ENCODE peak calls at places on chromosomes 12 and 14, in five cellular contexts. W, L, C, M and P are unnamed samples.

GRCh38 chr14:90409209-90409730 is 12.4 kb downstream of the CALM1 start:
- DNase-seq in W (peak), L (no peak), C (no peak), M (no peak), P (peak)

GRCh38 chr12:3634348-3634747 is 118.6 kb downstream of the CRACR2A start:
- DNase-seq in W (no peak), L (no peak), C (no peak), M (no peak), P (no peak)

GRCh38 chr12:105382771-105383632 is 52.5 kb downstream of the C12orf75 start:
- DNase-seq in W (peak), L (peak), C (no peak), M (peak), P (no peak)

GRCh38 chr14:33839193-33840076 is 111.4 kb downstream of the EGLN3 start:
- DNase-seq in W (peak), L (peak), C (peak), M (no peak), P (no peak)

GRCh38 chr12:23002381-23002780 is 377.4 kb downstream of the ETNK1 start:
- DNase-seq in W (no peak), L (no peak), C (no peak), M (no peak), P (no peak)

GRCh38 chr12:83015390-83016225 is 328.9 kb downstream of the TMTC2 start:
- DNase-seq in W (peak), L (no peak), C (peak), M (no peak), P (peak)

GRCh38 chr12:71846322-71846940 is 6.9 kb downstream of the TBC1D15 start:
- DNase-seq in W (peak), L (no peak), C (no peak), M (no peak), P (no peak)

GRCh38 chr12:6772729-6773661 is 675 bp downstream of the LAG3 start:
- DNase-seq in W (no peak), L (no peak), C (no peak), M (no peak), P (no peak)

GRCh38 chr12:110039085-110039807 is 9.1 kb downstream of the C12orf76 start:
- DNase-seq in W (peak), L (no peak), C (peak), M (no peak), P (no peak)

GRCh38 chr12:100221523-100221922 is 20.9 kb downstream of the ACTR6 start:
- DNase-seq in W (no peak), L (no peak), C (no peak), M (no peak), P (no peak)

GRCh38 chr12:89815225-89815624 is 106.6 kb upstream of the ATP2B1 start:
- DNase-seq in W (no peak), L (no peak), C (no peak), M (no peak), P (no peak)

GRCh38 chr12:47249719-47250506 is 170.2 kb upstream of the AMIGO2 start:
- DNase-seq in W (no peak), L (no peak), C (no peak), M (no peak), P (no peak)
- TF ChIP-seq POLR2AphosphoS5 in W (no peak), L (no peak), C (no peak), M (no peak), P (no peak)

DNA sequence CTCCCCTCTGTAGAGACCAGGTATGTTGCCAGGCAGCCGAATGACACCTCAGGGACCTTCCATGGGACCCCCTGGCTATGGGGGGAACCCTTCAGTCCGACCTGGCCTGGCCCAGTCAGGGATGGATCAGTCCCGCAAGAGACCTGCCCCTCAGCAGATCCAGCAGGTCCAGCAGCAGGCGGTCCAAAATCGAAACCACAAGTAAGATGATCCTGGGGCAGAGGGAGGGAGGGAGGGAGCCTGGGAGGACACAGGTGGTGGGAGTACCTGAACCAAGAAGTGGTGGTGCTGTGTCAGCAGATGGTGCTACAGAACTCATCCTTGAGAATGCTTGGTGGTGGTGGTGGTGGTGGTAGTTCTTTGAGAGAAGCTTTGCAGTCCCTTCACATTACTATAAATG is 1.0 kb downstream of the SMARCD1 start:
- DNase-seq in W (no peak), L (no peak), C (no peak), M (no peak), P (no peak)
- H3K4me3 ChIP-seq in W (no peak), L (peak), C (peak), M (peak), P (peak)

GRCh38 chr14:45114327-45114726 is 20.0 kb downstream of the FKBP3 start:
- DNase-seq in W (no peak), L (no peak), C (no peak), M (no peak), P (no peak)

GRCh38 chr14:45120109-45120508 is 14.2 kb downstream of the FKBP3 start:
- DNase-seq in W (no peak), L (no peak), C (no peak), M (no peak), P (no peak)

GRCh38 chr14:45112886-45113772 is 21.2 kb downstream of the FKBP3 start:
- DNase-seq in W (peak), L (no peak), C (no peak), M (no peak), P (no peak)

GRCh38 chr14:45118594-45118993 is 15.7 kb downstream of the FKBP3 start:
- DNase-seq in W (no peak), L (no peak), C (no peak), M (no peak), P (no peak)
- TF ChIP-seq POLR2AphosphoS5 in W (no peak), L (no peak), C (no peak), M (no peak), P (no peak)

GRCh38 chr12:124609041-124609984 is 41.9 kb upstream of the NCOR2 start:
- DNase-seq in W (peak), L (peak), C (peak), M (peak), P (peak)
- H3K4me3 ChIP-seq in W (no peak), L (no peak), C (no peak), M (peak), P (no peak)

DNA sequence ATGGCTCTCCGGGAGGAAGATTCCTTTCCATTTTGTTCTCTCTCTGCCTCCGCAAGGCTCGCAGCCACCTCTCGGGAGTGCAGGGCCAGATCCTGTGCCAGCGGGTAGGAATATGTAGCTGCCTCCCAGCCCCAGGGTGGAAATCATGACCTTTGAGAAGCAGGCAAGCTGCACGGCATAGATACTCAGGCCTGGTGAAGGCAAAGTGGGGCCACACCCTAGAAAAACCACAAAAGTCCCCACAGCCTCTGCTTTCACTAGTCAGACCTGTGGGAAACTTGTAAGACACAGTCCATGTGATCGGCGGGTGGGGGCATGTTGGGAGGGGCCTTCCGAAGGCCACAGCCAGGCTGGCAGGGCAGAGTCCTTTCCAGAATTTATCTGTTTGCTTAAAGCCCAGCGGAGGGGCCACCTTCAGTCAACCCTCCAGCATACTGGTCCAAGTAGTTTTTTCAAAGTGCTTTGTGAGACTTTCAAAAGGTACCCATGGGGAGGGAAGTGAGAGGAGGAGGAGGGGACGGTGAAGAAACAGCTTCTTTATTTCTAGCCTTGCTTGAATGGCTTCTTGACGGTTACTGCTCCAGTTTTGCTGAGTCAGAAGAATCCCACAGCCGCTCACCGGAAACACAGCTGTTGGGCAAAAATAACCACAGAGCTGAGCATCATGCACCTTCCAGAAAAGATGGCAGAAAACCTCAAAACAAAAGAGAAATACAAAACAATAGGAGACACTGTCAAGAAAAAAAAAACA is at the start of gene MAP1LC3B2:
- DNase-seq in W (no peak), L (peak), C (peak), M (peak), P (peak)
- TF ChIP-seq POLR2AphosphoS5 in W (no peak), L (peak), C (no peak), M (no peak), P (no peak)